ENCODE peak calls at places on chromosomes 5 and 9, in four cellular contexts. One of them, this sample, is unnamed.

GRCh38 chr5:123089572-123089970 is 530 bp downstream of the PRDM6 start:
- DNase-seq in heart left ventricle: no peak
- DNase-seq in K562: no peak
- DNase-seq in right lobe of liver: no peak
- DNase-seq in this sample: no peak

GRCh38 chr9:95137587-95138145 is 179.8 kb downstream of the FANCC start:
- DNase-seq in heart left ventricle: no peak
- DNase-seq in right lobe of liver: peak; percentile 89
- DNase-seq in K562: no peak
- DNase-seq in this sample: no peak

GRCh38 chr9:122420315-122420714 is 49.5 kb downstream of the PTGS1 start:
- DNase-seq in right lobe of liver: no peak
- DNase-seq in K562: no peak
- DNase-seq in heart left ventricle: no peak
- DNase-seq in this sample: no peak

GRCh38 chr5:139162448-139162847 is 35.7 kb downstream of the SIL1 start:
- DNase-seq in right lobe of liver: no peak
- DNase-seq in heart left ventricle: no peak
- DNase-seq in K562: no peak
- DNase-seq in this sample: no peak

GRCh38 chr5:173513521-173513991 is 102.9 kb downstream of the BOD1 start:
- DNase-seq in K562: no peak
- DNase-seq in right lobe of liver: no peak
- DNase-seq in heart left ventricle: no peak
- DNase-seq in this sample: no peak

GRCh38 chr9:116674210-116674980 is 12.7 kb upstream of the TRIM32 start:
- DNase-seq in K562: no peak
- DNase-seq in heart left ventricle: no peak
- DNase-seq in right lobe of liver: no peak
- DNase-seq in this sample: no peak

GRCh38 chr5:153159611-153160010 is 330.9 kb upstream of the GRIA1 start:
- DNase-seq in heart left ventricle: no peak
- DNase-seq in right lobe of liver: no peak
- DNase-seq in K562: no peak
- DNase-seq in this sample: no peak

GRCh38 chr9:7374966-7375650 is 424.5 kb downstream of the DMAC1 start:
- DNase-seq in right lobe of liver: no peak
- DNase-seq in K562: no peak
- DNase-seq in heart left ventricle: no peak
- DNase-seq in this sample: no peak

GRCh38 chr9:126123927-126124326 is 202.7 kb upstream of the MVB12B start:
- DNase-seq in right lobe of liver: no peak
- DNase-seq in K562: no peak
- DNase-seq in heart left ventricle: no peak
- DNase-seq in this sample: no peak

GRCh38 chr5:39080597-39081204 is 6.5 kb upstream of the RICTOR start:
- DNase-seq in heart left ventricle: peak; percentile 55
- DNase-seq in right lobe of liver: no peak
- DNase-seq in K562: peak; percentile 69
- DNase-seq in this sample: no peak

GRCh38 chr9:32426278-32426939 is 42.0 kb downstream of the ACO1 start:
- DNase-seq in right lobe of liver: peak; percentile 85
- DNase-seq in heart left ventricle: no peak
- DNase-seq in K562: no peak
- DNase-seq in this sample: no peak

GRCh38 chr5:180790524-180790923 is 12.1 kb downstream of the MGAT1 start:
- DNase-seq in heart left ventricle: no peak
- DNase-seq in right lobe of liver: no peak
- DNase-seq in K562: no peak
- DNase-seq in this sample: no peak

GRCh38 chr5:66174338-66174737 is 30.2 kb downstream of the SREK1 start:
- DNase-seq in right lobe of liver: no peak
- DNase-seq in K562: no peak
- DNase-seq in heart left ventricle: no peak
- DNase-seq in this sample: no peak

GRCh38 chr9:3732077-3733038 is 206.6 kb upstream of the RFX3 start:
- DNase-seq in heart left ventricle: peak; percentile 44
- DNase-seq in K562: peak; percentile 17
- DNase-seq in right lobe of liver: no peak
- DNase-seq in this sample: peak; percentile 57

GRCh38 chr9:127447416-127448111 is 3.6 kb downstream of the RPL12 start:
- DNase-seq in heart left ventricle: no peak
- DNase-seq in right lobe of liver: no peak
- DNase-seq in K562: peak; percentile 35
- DNase-seq in this sample: no peak

GRCh38 chr9:80004687-80005086 is 432.9 kb downstream of the TLE4 start:
- DNase-seq in heart left ventricle: no peak
- DNase-seq in K562: no peak
- DNase-seq in right lobe of liver: no peak
- DNase-seq in this sample: no peak

GRCh38 chr9:92206490-92206889 is 87.0 kb downstream of the IARS1 start:
- DNase-seq in K562: no peak
- DNase-seq in right lobe of liver: no peak
- DNase-seq in heart left ventricle: no peak
- DNase-seq in this sample: no peak

GRCh38 chr9:35736201-35736633 is 3.8 kb downstream of the CREB3 start:
- DNase-seq in K562: peak; percentile 38
- DNase-seq in right lobe of liver: no peak
- DNase-seq in heart left ventricle: peak; percentile 66
- DNase-seq in this sample: peak; percentile 48

DNA sequence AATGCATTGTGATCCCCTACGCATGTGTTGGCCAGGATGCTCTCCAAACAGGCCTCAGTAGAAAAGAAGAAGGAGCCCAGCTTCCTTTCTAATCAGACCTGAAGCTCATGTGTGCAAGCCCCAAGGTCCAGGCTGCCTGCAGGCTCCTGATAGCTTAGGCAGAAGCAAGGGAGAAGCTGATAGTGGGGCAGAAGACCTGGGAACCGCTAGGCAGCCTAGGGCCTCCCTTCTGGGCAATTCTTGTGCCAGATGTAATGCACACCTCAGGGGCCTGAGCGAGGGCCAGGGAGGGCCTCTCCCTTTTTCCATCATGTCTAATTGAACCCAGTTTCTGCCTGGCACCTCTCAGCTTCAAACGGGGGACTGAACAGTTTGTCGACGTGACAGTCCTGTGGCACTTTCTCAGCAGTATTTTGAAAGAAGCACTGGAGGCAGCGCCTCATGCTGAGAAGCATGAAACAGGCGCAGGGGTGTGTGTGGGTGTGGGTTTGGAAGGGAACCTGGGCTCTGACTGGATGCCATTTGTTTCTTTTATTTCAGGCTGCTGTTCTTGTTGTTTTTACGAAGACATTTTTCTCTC is 212.8 kb downstream of the PIK3R1 start:
- DNase-seq in heart left ventricle: no peak
- DNase-seq in right lobe of liver: no peak
- DNase-seq in K562: peak; percentile 70
- DNase-seq in this sample: no peak
- TF ChIP-seq POLR2A in heart left ventricle: no peak
- TF ChIP-seq POLR2A in right lobe of liver: no peak
- TF ChIP-seq POLR2A in K562: no peak
- TF ChIP-seq POLR2A in this sample: no peak

GRCh38 chr5:62412549-62413329 is at the start of gene IPO11:
- DNase-seq in right lobe of liver: peak; percentile 99
- DNase-seq in heart left ventricle: peak; percentile 98
- DNase-seq in K562: peak; percentile 94
- DNase-seq in this sample: peak; percentile 86
- TF ChIP-seq POLR2A in right lobe of liver: no peak
- TF ChIP-seq POLR2A in heart left ventricle: peak; percentile 77
- TF ChIP-seq POLR2A in K562: peak; percentile 96
- TF ChIP-seq POLR2A in this sample: peak; percentile 73

DNA sequence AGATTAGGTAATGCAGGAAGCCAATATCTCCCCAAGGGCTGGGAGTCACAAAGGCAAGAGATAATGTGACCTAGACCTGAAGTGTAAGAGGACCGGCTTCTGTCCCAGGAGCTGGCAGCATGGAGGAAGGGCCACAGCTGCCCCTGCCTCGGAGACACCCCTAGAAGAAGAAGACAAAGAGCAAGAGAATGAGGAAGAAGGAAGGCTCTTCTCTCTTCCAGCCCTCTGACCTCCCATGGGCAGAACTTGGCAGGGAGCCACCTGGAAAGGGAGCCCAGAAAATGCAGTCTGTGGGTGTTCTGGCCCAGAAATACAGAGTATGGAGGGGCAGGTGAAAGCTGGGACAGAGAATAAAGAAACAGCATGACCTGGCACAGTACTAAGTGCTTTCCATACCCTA is 151.0 kb downstream of the C5orf15 start:
- DNase-seq in K562: no peak
- DNase-seq in right lobe of liver: no peak
- DNase-seq in heart left ventricle: no peak
- DNase-seq in this sample: no peak
- TF ChIP-seq POLR2A in K562: no peak
- TF ChIP-seq POLR2A in right lobe of liver: no peak
- TF ChIP-seq POLR2A in heart left ventricle: no peak
- TF ChIP-seq POLR2A in this sample: no peak

DNA sequence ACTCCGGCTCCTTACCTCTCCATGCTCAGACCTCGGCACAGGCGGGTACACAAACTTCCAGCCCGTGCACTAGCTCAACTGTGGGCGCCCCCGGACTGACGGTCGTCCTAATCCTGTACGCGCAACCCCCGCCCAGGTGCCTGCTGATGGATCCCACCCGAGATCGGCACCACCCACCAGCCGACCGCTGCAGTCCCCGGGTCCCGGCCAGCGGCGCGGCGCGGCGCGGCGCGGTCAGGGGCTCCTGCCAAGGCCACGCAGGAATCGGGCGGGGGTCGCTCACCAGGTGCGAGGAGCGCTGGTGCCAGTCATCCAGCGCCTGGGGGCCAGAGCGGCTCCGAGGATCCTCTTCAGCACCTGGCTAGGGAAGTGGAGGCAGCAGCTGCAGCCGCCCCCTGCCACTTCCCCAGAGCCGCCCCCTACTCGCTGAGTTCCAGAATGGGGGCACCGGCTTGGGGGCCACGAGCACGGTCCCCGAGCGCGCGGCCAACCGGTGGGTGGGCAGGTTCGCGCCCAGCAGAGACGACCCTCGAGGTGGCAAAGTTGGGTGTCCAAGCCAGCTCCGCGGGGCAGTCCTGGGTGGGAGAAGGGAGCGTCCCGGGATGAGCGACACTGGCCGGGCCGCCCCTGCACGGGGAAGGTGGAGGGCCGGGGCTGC is 445 bp downstream of the SEMA5A start:
- DNase-seq in K562: no peak
- DNase-seq in right lobe of liver: no peak
- DNase-seq in heart left ventricle: peak; percentile 27
- DNase-seq in this sample: no peak
- TF ChIP-seq POLR2A in K562: no peak
- TF ChIP-seq POLR2A in right lobe of liver: no peak
- TF ChIP-seq POLR2A in heart left ventricle: no peak
- TF ChIP-seq POLR2A in this sample: no peak

DNA sequence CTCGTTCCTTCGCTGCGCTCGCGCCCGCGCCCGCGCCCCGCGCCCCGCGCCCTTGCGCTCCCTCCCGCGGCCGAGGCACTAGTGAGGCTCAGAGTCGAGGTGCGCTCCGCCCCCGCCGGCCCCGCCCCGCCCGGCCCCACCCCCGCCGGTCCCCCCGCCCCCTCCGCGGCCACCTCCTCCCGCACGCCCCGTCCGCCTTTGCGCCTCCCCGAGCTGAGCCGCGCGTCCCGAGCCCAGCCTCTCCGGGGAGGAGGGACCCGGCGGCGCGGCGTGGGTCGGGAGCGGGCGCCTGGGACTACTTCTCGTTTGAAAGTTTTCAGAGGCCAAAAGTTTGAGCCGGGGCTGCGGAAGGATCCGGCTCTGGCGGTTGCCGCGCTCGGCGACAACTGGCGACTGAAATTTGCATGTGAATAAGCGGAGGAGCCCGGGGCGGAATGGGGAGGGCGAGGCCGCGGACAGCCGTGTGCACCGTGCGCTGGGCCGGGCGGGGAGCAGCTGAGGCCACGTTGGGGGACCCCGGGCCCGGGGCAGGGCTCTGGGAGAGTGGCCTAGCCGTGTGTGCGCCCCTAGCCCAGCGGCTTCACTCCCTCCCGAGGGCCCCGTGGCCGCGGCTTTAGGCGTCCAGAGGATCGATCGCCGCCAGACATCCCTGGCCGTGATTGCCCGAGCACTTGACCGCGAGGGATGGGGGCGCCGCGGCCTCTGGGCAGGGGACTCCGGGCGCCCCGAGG is at the start of gene NOTCH1:
- DNase-seq in K562: peak; percentile 94
- DNase-seq in heart left ventricle: peak; percentile 96
- DNase-seq in right lobe of liver: peak; percentile 97
- DNase-seq in this sample: peak; percentile 99
- TF ChIP-seq POLR2A in K562: peak; percentile 44
- TF ChIP-seq POLR2A in heart left ventricle: peak; percentile 72
- TF ChIP-seq POLR2A in right lobe of liver: peak; percentile 72
- TF ChIP-seq POLR2A in this sample: peak; percentile 59

DNA sequence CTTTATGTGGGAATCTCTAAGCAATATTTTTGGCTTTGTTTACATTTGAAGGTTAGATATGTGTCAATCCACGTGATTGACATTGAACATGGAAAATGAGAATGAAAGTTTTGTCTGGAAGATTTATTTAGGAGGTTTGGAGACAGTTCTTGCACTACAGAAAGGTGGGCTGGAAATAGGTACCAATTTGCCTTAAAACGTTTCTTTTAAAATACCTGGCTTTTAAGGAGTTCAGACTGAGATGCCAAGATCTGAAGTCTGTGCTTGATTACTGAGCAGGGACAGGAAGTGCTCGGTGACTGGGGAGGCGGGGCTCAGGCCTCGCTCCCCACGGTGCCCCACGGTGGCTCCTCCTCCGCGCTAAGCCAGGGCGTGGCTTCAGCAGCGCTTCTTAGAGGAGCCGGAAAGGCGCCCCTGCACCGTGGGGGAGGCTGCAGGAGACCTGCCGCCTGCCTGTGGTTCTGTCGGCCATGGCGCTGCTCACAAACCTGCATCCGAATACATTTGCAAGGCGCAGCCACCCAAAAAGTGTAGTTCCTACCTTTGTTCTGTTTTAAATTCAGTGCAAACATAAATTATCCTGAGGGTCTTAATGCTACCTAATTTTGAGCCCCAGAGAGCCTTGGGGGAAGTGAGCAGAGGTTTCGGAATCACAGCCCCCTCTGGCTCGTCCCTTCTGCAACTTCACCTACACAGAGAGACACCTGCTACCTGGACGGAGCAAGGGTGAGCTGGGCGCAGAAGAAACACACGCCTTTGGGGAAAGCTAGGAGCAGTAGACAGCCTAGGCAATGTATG is 49.2 kb downstream of the USP20 start:
- DNase-seq in heart left ventricle: peak; percentile 88
- DNase-seq in right lobe of liver: peak; percentile 93
- DNase-seq in K562: peak; percentile 96
- DNase-seq in this sample: peak; percentile 81
- TF ChIP-seq POLR2A in heart left ventricle: no peak
- TF ChIP-seq POLR2A in right lobe of liver: peak; percentile 31
- TF ChIP-seq POLR2A in K562: no peak
- TF ChIP-seq POLR2A in this sample: no peak

GRCh38 chr9:99819484-99820329 is 2.0 kb upstream of the NR4A3 start:
- DNase-seq in K562: peak; percentile 85
- DNase-seq in right lobe of liver: peak; percentile 95
- DNase-seq in heart left ventricle: peak; percentile 94
- DNase-seq in this sample: peak; percentile 97
- TF ChIP-seq POLR2A in K562: peak; percentile 90
- TF ChIP-seq POLR2A in right lobe of liver: peak; percentile 92
- TF ChIP-seq POLR2A in heart left ventricle: peak; percentile 76
- TF ChIP-seq POLR2A in this sample: peak; percentile 91